ENCODE peak calls at places on chromosomes 16 and 17, in four cellular contexts. M, Q, P and T are unnamed samples.
A peak's percentile ranks its signal among the peaks of the same experiment; 100 is the strongest.

GRCh38 chr16:84849751-84850150 is 30.0 kb downstream of the CRISPLD2 start:
- DNase-seq in M (no peak), Q (no peak), P (no peak), T (no peak)

GRCh38 chr17:18185391-18185790 is 1.8 kb downstream of the ALKBH5 start:
- DNase-seq in M (no peak), Q (no peak), P (no peak), T (no peak)

GRCh38 chr16:2587891-2588565 is 50.2 kb downstream of the PDPK1 start:
- DNase-seq in M (no peak), Q (no peak), P (no peak), T (no peak)

GRCh38 chr17:65287040-65287439 is 149.9 kb downstream of the RGS9 start:
- DNase-seq in M (no peak), Q (no peak), P (no peak), T (no peak)

GRCh38 chr16:77611386-77611785 is 110.9 kb upstream of the NUDT7 start:
- DNase-seq in M (no peak), Q (no peak), P (no peak), T (no peak)

GRCh38 chr16:2874032-2874431 is 9.0 kb upstream of the FLYWCH2 start:
- DNase-seq in M (no peak), Q (no peak), P (no peak), T (no peak)

GRCh38 chr16:25109643-25110042 is 1.9 kb upstream of the LCMT1 start:
- DNase-seq in M (no peak), Q (no peak), P (peak; percentile 74), T (no peak)

GRCh38 chr17:2929881-2930533 is 133.4 kb downstream of the OR1D5 start:
- DNase-seq in M (peak; percentile 89), Q (peak; percentile 74), P (peak; percentile 29), T (peak; percentile 51)

GRCh38 chr16:14353340-14353739 is 276.7 kb downstream of the PARN start:
- DNase-seq in M (no peak), Q (no peak), P (no peak), T (no peak)

GRCh38 chr17:64320613-64321553 is 57.8 kb upstream of the TEX2 start:
- DNase-seq in M (peak; percentile 74), Q (peak; percentile 83), P (peak; percentile 79), T (peak; percentile 55)

GRCh38 chr17:74149597-74150427 is 53.7 kb upstream of the RPL38 start:
- DNase-seq in M (peak; percentile 40), Q (no peak), P (no peak), T (no peak)

GRCh38 chr17:77609553-77610517 is 348.7 kb upstream of the TNRC6C start:
- DNase-seq in M (peak; percentile 28), Q (no peak), P (peak; percentile 27), T (peak; percentile 49)

GRCh38 chr17:65472602-65473001 is 88.8 kb downstream of the AXIN2 start:
- DNase-seq in M (no peak), Q (no peak), P (no peak), T (no peak)

GRCh38 chr16:12639044-12639443 is 164.6 kb downstream of the CPPED1 start:
- DNase-seq in M (no peak), Q (peak; percentile 73), P (peak; percentile 52), T (no peak)

GRCh38 chr16:46853713-46854443 is 22.9 kb upstream of the C16orf87 start:
- DNase-seq in M (peak; percentile 87), Q (peak; percentile 60), P (peak; percentile 81), T (peak; percentile 38)

GRCh38 chr17:74760404-74761105 is 12.1 kb downstream of the NHERF1 start:
- DNase-seq in M (no peak), Q (peak; percentile 56), P (no peak), T (no peak)

GRCh38 chr17:12959441-12959840 is 58.4 kb downstream of the ELAC2 start:
- DNase-seq in M (no peak), Q (no peak), P (no peak), T (no peak)

GRCh38 chr16:49580751-49581303 is 207.2 kb downstream of the C16orf78 start:
- DNase-seq in M (no peak), Q (no peak), P (no peak), T (no peak)

GRCh38 chr17:81189670-81190530 is 23.9 kb upstream of the AATK start:
- DNase-seq in M (no peak), Q (no peak), P (peak; percentile 29), T (no peak)

GRCh38 chr17:44733753-44734152 is 25.0 kb upstream of the ADAM11 start:
- DNase-seq in M (peak; percentile 63), Q (no peak), P (peak; percentile 41), T (no peak)

GRCh38 chr16:87198881-87199280 is 118.3 kb downstream of the C16orf95 start:
- DNase-seq in M (no peak), Q (no peak), P (no peak), T (no peak)

GRCh38 chr17:62966426-62967110 is 533 bp downstream of the TANC2 start:
- DNase-seq in M (peak; percentile 69), Q (no peak), P (no peak), T (no peak)

GRCh38 chr16:67655363-67655762 is 4.7 kb downstream of the ACD start:
- DNase-seq in M (no peak), Q (no peak), P (no peak), T (no peak)

GRCh38 chr17:34420254-34420766 is 57.3 kb upstream of the CCL1 start:
- DNase-seq in M (peak; percentile 88), Q (peak; percentile 82), P (peak; percentile 31), T (peak; percentile 66)

GRCh38 chr16:57081744-57082143 is 10.6 kb upstream of the CPNE2 start:
- DNase-seq in M (no peak), Q (no peak), P (no peak), T (no peak)

GRCh38 chr16:31352344-31353115 is 2.4 kb upstream of the ITGAX start:
- DNase-seq in M (no peak), Q (no peak), P (no peak), T (no peak)

GRCh38 chr16:4003576-4003975 is 112.7 kb downstream of the ADCY9 start:
- DNase-seq in M (no peak), Q (no peak), P (no peak), T (no peak)

GRCh38 chr17:70857351-70857750 is 688.0 kb downstream of the KCNJ2 start:
- DNase-seq in M (no peak), Q (no peak), P (no peak), T (no peak)

GRCh38 chr17:45288825-45289224 is 26.9 kb upstream of the SPATA32 start:
- DNase-seq in M (no peak), Q (no peak), P (no peak), T (no peak)

GRCh38 chr16:84720180-84720579 is 20.4 kb downstream of the USP10 start:
- DNase-seq in M (peak; percentile 22), Q (no peak), P (no peak), T (no peak)

GRCh38 chr17:37676115-37676925 is 33.1 kb upstream of the DDX52 start:
- DNase-seq in M (no peak), Q (no peak), P (peak; percentile 94), T (no peak)

GRCh38 chr16:69941251-69942098 is 9.7 kb upstream of the CLEC18A start:
- DNase-seq in M (no peak), Q (no peak), P (no peak), T (no peak)

GRCh38 chr17:64357191-64357981 is 33.3 kb downstream of the PECAM1 start:
- DNase-seq in M (no peak), Q (no peak), P (no peak), T (no peak)

GRCh38 chr17:17077861-17078732 is 35.8 kb downstream of the MPRIP start:
- DNase-seq in M (no peak), Q (no peak), P (peak; percentile 73), T (no peak)

GRCh38 chr16:48381201-48381600 is 4.0 kb downstream of the SIAH1 start:
- DNase-seq in M (no peak), Q (no peak), P (no peak), T (no peak)

GRCh38 chr16:76535-77272 is 1.3 kb upstream of the MPG start:
- DNase-seq in M (no peak), Q (peak; percentile 85), P (peak; percentile 66), T (no peak)

GRCh38 chr17:72338847-72339790 is 218.3 kb downstream of the SOX9 start:
- DNase-seq in M (no peak), Q (no peak), P (peak; percentile 97), T (no peak)

GRCh38 chr17:29176500-29177351 is 3.5 kb downstream of the MYO18A start:
- DNase-seq in M (peak; percentile 71), Q (peak; percentile 75), P (peak; percentile 69), T (peak; percentile 81)

GRCh38 chr17:17051791-17052461 is 9.7 kb downstream of the MPRIP start:
- DNase-seq in M (no peak), Q (no peak), P (peak; percentile 63), T (no peak)

GRCh38 chr17:46916623-46917022 is 6.3 kb upstream of the GOSR2 start:
- DNase-seq in M (no peak), Q (no peak), P (no peak), T (no peak)

GRCh38 chr17:46917041-46917440 is 5.9 kb upstream of the GOSR2 start:
- DNase-seq in M (no peak), Q (no peak), P (no peak), T (no peak)

GRCh38 chr17:46917516-46917915 is 5.4 kb upstream of the GOSR2 start:
- DNase-seq in M (no peak), Q (no peak), P (no peak), T (no peak)

GRCh38 chr17:46916211-46916610 is 6.7 kb upstream of the GOSR2 start:
- DNase-seq in M (no peak), Q (no peak), P (no peak), T (no peak)

GRCh38 chr17:46915596-46915995 is 7.4 kb upstream of the GOSR2 start:
- DNase-seq in M (no peak), Q (no peak), P (no peak), T (no peak)
- TF ChIP-seq TAF1 in M (no peak), Q (no peak), P (no peak), T (no peak)

DNA sequence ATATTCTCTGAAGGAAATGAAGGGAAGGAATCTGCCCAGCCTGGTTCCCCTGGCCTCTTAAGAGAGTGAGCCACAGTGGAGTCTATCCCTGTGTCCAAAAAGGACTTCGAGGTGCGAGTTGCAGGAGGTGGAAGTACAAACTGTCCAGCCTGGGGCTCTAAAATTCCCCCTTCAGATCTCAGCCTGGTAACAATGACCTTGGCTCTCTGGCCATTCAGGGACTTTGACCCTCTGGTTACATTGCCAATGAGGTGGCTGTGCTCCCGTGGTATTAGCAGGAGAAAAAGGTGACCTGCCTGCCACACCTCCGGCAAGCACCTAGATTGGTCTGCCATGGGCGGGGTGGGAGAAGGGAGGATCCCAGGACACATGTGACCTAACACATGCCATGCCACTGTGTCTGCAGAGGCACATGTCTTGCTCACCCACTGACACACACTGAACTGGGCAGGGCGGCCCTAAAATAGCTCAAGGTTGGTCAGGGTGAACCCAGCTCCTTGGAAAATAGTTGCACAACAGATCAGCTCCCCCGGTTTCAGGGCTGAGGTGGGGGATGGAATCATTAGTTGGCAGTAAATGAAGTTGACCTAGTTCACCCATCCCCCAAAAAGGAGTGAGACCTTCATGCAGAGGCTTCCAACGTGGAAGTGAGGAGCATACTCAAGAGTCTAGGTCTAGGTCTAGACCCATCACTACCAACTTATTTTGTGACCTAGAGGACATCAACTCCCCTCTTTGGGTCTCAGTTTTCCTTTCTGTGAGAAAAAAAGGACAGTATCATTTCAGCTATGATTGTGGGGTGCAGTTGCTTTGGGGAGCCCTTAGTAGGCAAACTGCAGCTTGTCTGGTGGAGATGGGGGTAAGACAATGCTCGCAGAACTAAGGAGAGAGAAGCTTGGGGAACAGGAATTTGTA is 2.2 kb downstream of the NR1D1 start:
- DNase-seq in M (no peak), Q (peak; percentile 39), P (peak; percentile 93), T (no peak)
- TF ChIP-seq POLR2AphosphoS5 in M (no peak), Q (no peak), P (no peak), T (no peak)

GRCh38 chr16:52540910-52541309 is 6.0 kb downstream of the TOX3 start:
- DNase-seq in M (no peak), Q (no peak), P (no peak), T (no peak)
- TF ChIP-seq POLR2A in M (no peak), Q (no peak), P (no peak), T (no peak)

GRCh38 chr16:9465150-9465549 is 373.7 kb downstream of the HAPSTR1 start:
- DNase-seq in M (no peak), Q (no peak), P (no peak), T (no peak)

GRCh38 chr16:9469512-9469911 is 378.1 kb downstream of the HAPSTR1 start:
- DNase-seq in M (no peak), Q (no peak), P (peak; percentile 62), T (no peak)
- TF ChIP-seq TAF1 in M (no peak), Q (no peak), P (no peak), T (no peak)